ENCODE peak calls at places on chromosomes 12 and 14, in seven cellular contexts. R is putamen; K is GM19239; M is body of pancreas; Y is activated naive CD4-positive, alpha-beta T cell; P is choroid plexus epithelial cell; C is stimulated activated effector memory CD8-positive, alpha-beta T cell treated with anti-CD3 and anti-CD28 coated beads, Interleukin-12 subunit alpha, Interleukin-12 subunit beta, amount 100 ng/mL, for 72 hours. X is an unnamed sample.

GRCh38 chr12:92551853-92552397 is 150.9 kb upstream of the PLEKHG7 start:
- DNase-seq in R (no peak), K (peak), M (no peak), Y (no peak), P (peak), C (peak), X (no peak)

GRCh38 chr14:71411766-71412165 is 504.5 kb downstream of the PCNX1 start:
- DNase-seq in R (no peak), K (no peak), M (no peak), Y (no peak), P (no peak), C (no peak), X (no peak)

GRCh38 chr14:23828611-23829010 is 125.0 kb upstream of the DHRS4 start:
- DNase-seq in R (no peak), K (no peak), M (no peak), Y (no peak), P (no peak), C (no peak), X (no peak)

GRCh38 chr12:130044991-130045621 is 117.2 kb upstream of the FZD10 start:
- DNase-seq in R (no peak), K (no peak), M (no peak), Y (no peak), P (no peak), C (no peak), X (no peak)

GRCh38 chr12:14187966-14188365 is 177.5 kb upstream of the ATF7IP start:
- DNase-seq in R (no peak), K (no peak), M (no peak), Y (no peak), P (no peak), C (no peak), X (no peak)

GRCh38 chr14:22200977-22201605 is 387.9 kb downstream of the DAD1 start:
- DNase-seq in R (peak), K (peak), M (no peak), Y (no peak), P (peak), C (no peak), X (no peak)

GRCh38 chr12:109458086-109458485 is 19.0 kb downstream of the KCTD10 start:
- DNase-seq in R (no peak), K (no peak), M (no peak), Y (no peak), P (peak), C (no peak), X (no peak)

GRCh38 chr14:77832301-77832700 is 32.4 kb downstream of the ADCK1 start:
- DNase-seq in R (no peak), K (no peak), M (no peak), Y (no peak), P (no peak), C (no peak), X (no peak)

GRCh38 chr14:81517798-81518398 is 15.8 kb downstream of the SEL1L start:
- DNase-seq in R (no peak), K (no peak), M (peak), Y (no peak), P (peak), C (no peak), X (no peak)

GRCh38 chr14:48086516-48086915 is 411.1 kb upstream of the MDGA2 start:
- DNase-seq in R (no peak), K (no peak), M (no peak), Y (no peak), P (no peak), C (no peak), X (no peak)

GRCh38 chr12:120834489-120835303 is 69.5 kb downstream of the SPPL3 start:
- DNase-seq in R (no peak), K (no peak), M (no peak), Y (no peak), P (no peak), C (no peak), X (no peak)

GRCh38 chr12:64666054-64666914 is 56.0 kb downstream of the RASSF3 start:
- DNase-seq in R (no peak), K (no peak), M (peak), Y (no peak), P (peak), C (no peak), X (no peak)

GRCh38 chr14:104240426-104241157 is 102.2 kb downstream of the KIF26A start:
- DNase-seq in R (no peak), K (no peak), M (no peak), Y (no peak), P (no peak), C (no peak), X (no peak)

GRCh38 chr14:92456215-92457017 is 57.2 kb upstream of the RIN3 start:
- DNase-seq in R (no peak), K (peak), M (peak), Y (no peak), P (peak), C (no peak), X (no peak)

GRCh38 chr12:106238146-106238545 is 9.7 kb downstream of the CKAP4 start:
- DNase-seq in R (no peak), K (no peak), M (no peak), Y (no peak), P (peak), C (peak), X (no peak)

GRCh38 chr12:108857158-108857407 is 300 bp downstream of the SSH1 start:
- DNase-seq in R (no peak), K (no peak), M (no peak), Y (no peak), P (no peak), C (no peak), X (no peak)

GRCh38 chr12:49296836-49297694 is 2.1 kb downstream of the PRPH start:
- DNase-seq in R (no peak), K (no peak), M (peak), Y (no peak), P (no peak), C (peak), X (no peak)

GRCh38 chr12:34289431-34290190 is 267.3 kb downstream of the ALG10 start:
- DNase-seq in R (no peak), K (no peak), M (no peak), Y (no peak), P (no peak), C (no peak), X (no peak)

GRCh38 chr12:126663304-126664094 is 1598.3 kb downstream of the AACS start:
- DNase-seq in R (no peak), K (no peak), M (no peak), Y (no peak), P (peak), C (no peak), X (peak)

GRCh38 chr14:102728509-102728908 is 48.7 kb upstream of the TRAF3 start:
- DNase-seq in R (peak), K (no peak), M (no peak), Y (no peak), P (no peak), C (no peak), X (no peak)

GRCh38 chr14:20455355-20456300 is 602 bp downstream of the APEX1 start:
- DNase-seq in R (no peak), K (no peak), M (no peak), Y (no peak), P (peak), C (no peak), X (peak)

GRCh38 chr12:6424848-6425247 is 19.9 kb upstream of the CD27 start:
- DNase-seq in R (no peak), K (no peak), M (no peak), Y (no peak), P (no peak), C (no peak), X (no peak)

GRCh38 chr12:78208106-78208505 is 377.4 kb downstream of the NAV3 start:
- DNase-seq in R (no peak), K (no peak), M (no peak), Y (no peak), P (no peak), C (no peak), X (no peak)

GRCh38 chr12:132695431-132695830 is 8.0 kb downstream of the PXMP2 start:
- DNase-seq in R (no peak), K (no peak), M (no peak), Y (no peak), P (no peak), C (no peak), X (no peak)

GRCh38 chr12:116434155-116435065 is 124.8 kb upstream of the MAP1LC3B2 start:
- DNase-seq in R (no peak), K (no peak), M (peak), Y (no peak), P (peak), C (no peak), X (no peak)